ENCODE peak calls at places on chromosome 12, in four cellular contexts. One of them, this sample, is unnamed.

GRCh38 chr12:11726659-11727058 is 77.2 kb downstream of the ETV6 start:
- DNase-seq in right atrium auricular region: no peak
- DNase-seq in IMR-90: no peak
- DNase-seq in heart left ventricle: no peak
- DNase-seq in this sample: no peak

GRCh38 chr12:53577941-53578352 is 48.2 kb downstream of the ATF7 start:
- DNase-seq in right atrium auricular region: no peak
- DNase-seq in IMR-90: no peak
- DNase-seq in heart left ventricle: no peak
- DNase-seq in this sample: no peak

GRCh38 chr12:67484788-67485480 is 163.6 kb upstream of the DYRK2 start:
- DNase-seq in right atrium auricular region: no peak
- DNase-seq in IMR-90: no peak
- DNase-seq in heart left ventricle: no peak
- DNase-seq in this sample: no peak

GRCh38 chr12:38151991-38152700 is 164.4 kb upstream of the ALG10B start:
- DNase-seq in right atrium auricular region: peak; percentile 47
- DNase-seq in IMR-90: no peak
- DNase-seq in heart left ventricle: no peak
- DNase-seq in this sample: no peak

GRCh38 chr12:65464930-65465329 is 186.4 kb downstream of the MSRB3 start:
- DNase-seq in right atrium auricular region: no peak
- DNase-seq in IMR-90: peak; percentile 96
- DNase-seq in heart left ventricle: no peak
- DNase-seq in this sample: peak; percentile 18

GRCh38 chr12:117875652-117876491 is 92.9 kb downstream of the KSR2 start:
- DNase-seq in right atrium auricular region: no peak
- DNase-seq in IMR-90: peak; percentile 3
- DNase-seq in heart left ventricle: no peak
- DNase-seq in this sample: peak; percentile 39

GRCh38 chr12:30622509-30622908 is 73.2 kb downstream of the IPO8 start:
- DNase-seq in right atrium auricular region: no peak
- DNase-seq in IMR-90: peak; percentile 73
- DNase-seq in heart left ventricle: no peak
- DNase-seq in this sample: no peak

GRCh38 chr12:131783915-131784541 is 44.2 kb upstream of the MMP17 start:
- DNase-seq in right atrium auricular region: no peak
- DNase-seq in IMR-90: peak; percentile 86
- DNase-seq in heart left ventricle: no peak
- DNase-seq in this sample: no peak

GRCh38 chr12:130620281-130620680 is 95.8 kb downstream of the RIMBP2 start:
- DNase-seq in right atrium auricular region: no peak
- DNase-seq in IMR-90: no peak
- DNase-seq in heart left ventricle: no peak
- DNase-seq in this sample: no peak

GRCh38 chr12:59938190-59938962 is 342.5 kb downstream of the SLC16A7 start:
- DNase-seq in right atrium auricular region: no peak
- DNase-seq in IMR-90: no peak
- DNase-seq in heart left ventricle: no peak
- DNase-seq in this sample: no peak

GRCh38 chr12:112557954-112558630 is 139.3 kb downstream of the PTPN11 start:
- DNase-seq in right atrium auricular region: no peak
- DNase-seq in IMR-90: no peak
- DNase-seq in heart left ventricle: no peak
- DNase-seq in this sample: no peak

GRCh38 chr12:70638639-70639349 is 1.6 kb upstream of the PTPRB start:
- DNase-seq in right atrium auricular region: no peak
- DNase-seq in IMR-90: no peak
- DNase-seq in heart left ventricle: no peak
- DNase-seq in this sample: peak; percentile 54

GRCh38 chr12:112823582-112824149 is 32.1 kb downstream of the RPH3A start:
- DNase-seq in right atrium auricular region: no peak
- DNase-seq in IMR-90: no peak
- DNase-seq in heart left ventricle: no peak
- DNase-seq in this sample: no peak

GRCh38 chr12:64609543-64610091 is 678 bp upstream of the RASSF3 start:
- DNase-seq in right atrium auricular region: no peak
- DNase-seq in IMR-90: peak; percentile 20
- DNase-seq in heart left ventricle: no peak
- DNase-seq in this sample: peak; percentile 75

GRCh38 chr12:45268672-45269406 is 52.9 kb downstream of the ANO6 start:
- DNase-seq in right atrium auricular region: peak; percentile 88
- DNase-seq in IMR-90: peak; percentile 82
- DNase-seq in heart left ventricle: peak; percentile 87
- DNase-seq in this sample: peak; percentile 99

GRCh38 chr12:106774808-106775524 is 484 bp downstream of the RIC8B start:
- DNase-seq in right atrium auricular region: no peak
- DNase-seq in IMR-90: no peak
- DNase-seq in heart left ventricle: no peak
- DNase-seq in this sample: peak; percentile 16

GRCh38 chr12:27822076-27822712 is 42.2 kb upstream of the MANSC4 start:
- DNase-seq in right atrium auricular region: no peak
- DNase-seq in IMR-90: peak; percentile 97
- DNase-seq in heart left ventricle: no peak
- DNase-seq in this sample: peak; percentile 95

GRCh38 chr12:52631264-52631663 is 12.9 kb upstream of the KRT73 start:
- DNase-seq in right atrium auricular region: peak; percentile 28
- DNase-seq in IMR-90: no peak
- DNase-seq in heart left ventricle: no peak
- DNase-seq in this sample: no peak

GRCh38 chr12:42862055-42862454 is 272.5 kb upstream of the PRICKLE1 start:
- DNase-seq in right atrium auricular region: no peak
- DNase-seq in IMR-90: no peak
- DNase-seq in heart left ventricle: no peak
- DNase-seq in this sample: peak; percentile 7

GRCh38 chr12:69266045-69266635 is 26.8 kb downstream of the CPSF6 start:
- DNase-seq in right atrium auricular region: no peak
- DNase-seq in IMR-90: peak; percentile 86
- DNase-seq in heart left ventricle: no peak
- DNase-seq in this sample: peak; percentile 86

GRCh38 chr12:3646561-3647241 is 106.2 kb downstream of the CRACR2A start:
- DNase-seq in right atrium auricular region: no peak
- DNase-seq in IMR-90: no peak
- DNase-seq in heart left ventricle: no peak
- DNase-seq in this sample: peak; percentile 24

GRCh38 chr12:87382959-87383591 is 646.1 kb downstream of the C12orf50 start:
- DNase-seq in right atrium auricular region: no peak
- DNase-seq in IMR-90: no peak
- DNase-seq in heart left ventricle: no peak
- DNase-seq in this sample: no peak

GRCh38 chr12:79155703-79156102 is 291.1 kb downstream of the SYT1 start:
- DNase-seq in right atrium auricular region: no peak
- DNase-seq in IMR-90: peak; percentile 63
- DNase-seq in heart left ventricle: no peak
- DNase-seq in this sample: no peak

GRCh38 chr12:93314177-93314497 is 63.6 kb upstream of the NUDT4 start:
- DNase-seq in right atrium auricular region: no peak
- DNase-seq in IMR-90: no peak
- DNase-seq in heart left ventricle: no peak
- DNase-seq in this sample: no peak

GRCh38 chr12:102376251-102376747 is 104.1 kb downstream of the IGF1 start:
- DNase-seq in right atrium auricular region: peak; percentile 60
- DNase-seq in IMR-90: peak; percentile 48
- DNase-seq in heart left ventricle: no peak
- DNase-seq in this sample: no peak

GRCh38 chr12:49824886-49825285 is 3.3 kb downstream of the NCKAP5L start:
- DNase-seq in right atrium auricular region: peak; percentile 72
- DNase-seq in IMR-90: peak; percentile 83
- DNase-seq in heart left ventricle: no peak
- DNase-seq in this sample: peak; percentile 33

GRCh38 chr12:130114952-130115351 is 47.3 kb upstream of the FZD10 start:
- DNase-seq in right atrium auricular region: no peak
- DNase-seq in IMR-90: no peak
- DNase-seq in heart left ventricle: no peak
- DNase-seq in this sample: no peak

GRCh38 chr12:105992849-105993740 is 145.7 kb downstream of the NUAK1 start:
- DNase-seq in right atrium auricular region: no peak
- DNase-seq in IMR-90: peak; percentile 81
- DNase-seq in heart left ventricle: no peak
- DNase-seq in this sample: no peak

GRCh38 chr12:9367828-9368227 is 159.6 kb upstream of the PZP start:
- DNase-seq in right atrium auricular region: no peak
- DNase-seq in IMR-90: no peak
- DNase-seq in heart left ventricle: no peak
- DNase-seq in this sample: no peak

GRCh38 chr12:96046543-96047137 is 11.3 kb upstream of the LTA4H start:
- DNase-seq in right atrium auricular region: no peak
- DNase-seq in IMR-90: no peak
- DNase-seq in heart left ventricle: no peak
- DNase-seq in this sample: no peak

GRCh38 chr12:89593873-89594272 is 68.0 kb upstream of the POC1B start:
- DNase-seq in right atrium auricular region: no peak
- DNase-seq in IMR-90: no peak
- DNase-seq in heart left ventricle: no peak
- DNase-seq in this sample: no peak

GRCh38 chr12:54588892-54589291 is 433 bp upstream of the PPP1R1A start:
- DNase-seq in right atrium auricular region: no peak
- DNase-seq in IMR-90: no peak
- DNase-seq in heart left ventricle: no peak
- DNase-seq in this sample: no peak
- H3K4me3 ChIP-seq in right atrium auricular region: peak overlapping the region; percentile 58
- H3K4me3 ChIP-seq in IMR-90: no peak overlapping the region
- H3K4me3 ChIP-seq in heart left ventricle: peak overlapping the region; percentile 53
- H3K4me3 ChIP-seq in this sample: no peak overlapping the region

DNA sequence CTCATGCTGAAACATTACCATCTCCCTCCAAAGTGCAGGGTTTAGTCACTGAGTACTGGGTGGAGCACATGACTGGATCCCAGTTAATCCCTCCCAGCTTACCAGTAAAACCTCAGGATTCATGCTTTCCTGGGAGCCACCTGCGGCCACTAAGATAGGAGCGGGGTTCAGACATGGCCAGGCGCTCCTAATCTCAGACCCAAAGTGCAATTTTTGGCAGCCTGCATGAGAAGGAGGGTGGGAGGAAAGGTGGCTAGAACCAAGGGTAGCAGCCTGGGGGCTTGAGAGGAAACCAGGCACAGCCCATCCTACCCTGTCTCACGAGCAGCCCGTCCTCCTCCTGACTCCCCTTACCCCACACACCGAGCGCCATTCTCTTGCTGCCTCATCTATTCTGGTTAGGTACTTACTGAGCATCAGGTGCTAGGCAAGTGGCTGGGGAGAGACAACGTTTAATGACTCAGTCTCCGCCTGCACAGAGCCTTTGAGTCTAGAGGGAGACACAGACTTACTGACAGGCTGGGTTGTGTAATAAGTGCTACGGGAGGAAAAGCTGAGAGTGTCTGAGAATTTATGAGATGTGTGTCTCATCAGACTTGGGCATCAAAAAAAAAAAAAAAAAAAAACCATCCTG is 9.9 kb downstream of the GPRC5A start:
- DNase-seq in right atrium auricular region: peak; percentile 85
- DNase-seq in IMR-90: peak; percentile 94
- DNase-seq in heart left ventricle: no peak
- DNase-seq in this sample: peak; percentile 71
- H3K27ac ChIP-seq in right atrium auricular region: peak overlapping the region; percentile 72
- H3K27ac ChIP-seq in IMR-90: peak overlapping the region; percentile 40
- H3K27ac ChIP-seq in heart left ventricle: peak overlapping the region; percentile 32
- H3K27ac ChIP-seq in this sample: peak overlapping the region; percentile 79

DNA sequence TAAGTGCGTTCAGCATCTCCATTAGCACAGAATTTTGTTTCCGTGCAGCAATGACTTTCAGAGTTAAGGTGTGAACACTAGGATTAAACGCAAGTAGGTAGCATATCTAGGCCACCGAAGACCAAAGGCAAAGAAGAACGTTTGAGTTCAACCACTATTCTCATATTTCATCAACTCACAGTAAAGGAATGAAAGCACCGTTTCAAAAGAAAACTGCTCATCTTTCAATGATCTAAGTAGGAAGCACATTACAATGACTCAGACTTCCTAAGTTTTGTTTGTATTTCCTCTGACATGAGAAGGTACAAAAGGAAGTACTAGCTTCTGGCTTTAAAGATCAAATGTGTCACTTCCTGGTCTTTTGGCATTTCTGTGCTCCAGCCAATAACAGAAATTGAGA is 57.6 kb downstream of the ACADS start:
- DNase-seq in right atrium auricular region: no peak
- DNase-seq in IMR-90: peak; percentile 87
- DNase-seq in heart left ventricle: no peak
- DNase-seq in this sample: peak; percentile 87
- H3K4me3 ChIP-seq in right atrium auricular region: no peak overlapping the region
- H3K4me3 ChIP-seq in IMR-90: no peak overlapping the region
- H3K4me3 ChIP-seq in heart left ventricle: no peak overlapping the region
- H3K4me3 ChIP-seq in this sample: no peak overlapping the region

DNA sequence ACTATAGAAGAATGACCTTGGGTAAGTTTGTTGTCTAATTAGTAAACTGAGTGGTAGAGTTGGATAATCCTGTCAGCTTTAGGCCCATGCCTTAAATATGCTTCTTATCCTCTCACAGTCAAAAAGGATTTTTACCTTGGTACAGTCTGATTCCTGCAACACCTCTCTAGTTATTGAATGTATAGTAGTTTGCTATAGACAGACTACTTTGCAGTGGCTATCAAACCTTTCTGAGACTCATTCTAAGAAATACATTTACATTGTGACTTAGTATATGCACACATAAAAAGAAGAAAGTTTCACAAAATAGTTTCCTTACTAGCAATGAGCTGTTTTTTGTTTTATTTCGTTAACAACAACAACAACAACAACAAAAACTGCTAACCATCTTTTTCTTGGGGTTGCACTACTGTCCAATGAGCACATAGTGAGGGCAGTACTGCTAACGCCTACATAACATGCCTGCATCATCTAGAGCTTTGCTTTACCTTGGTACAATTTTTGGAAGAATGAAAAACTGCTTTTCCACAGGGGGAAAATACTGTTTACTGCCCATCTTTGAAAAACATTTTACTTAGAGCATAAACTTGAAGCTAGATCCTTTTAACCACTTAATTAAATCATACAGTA is 28.5 kb downstream of the WNK1 start:
- DNase-seq in right atrium auricular region: no peak
- DNase-seq in IMR-90: no peak
- DNase-seq in heart left ventricle: no peak
- DNase-seq in this sample: no peak
- H3K27ac ChIP-seq in right atrium auricular region: no peak overlapping the region
- H3K27ac ChIP-seq in IMR-90: no peak overlapping the region
- H3K27ac ChIP-seq in heart left ventricle: no peak overlapping the region
- H3K27ac ChIP-seq in this sample: no peak overlapping the region

DNA sequence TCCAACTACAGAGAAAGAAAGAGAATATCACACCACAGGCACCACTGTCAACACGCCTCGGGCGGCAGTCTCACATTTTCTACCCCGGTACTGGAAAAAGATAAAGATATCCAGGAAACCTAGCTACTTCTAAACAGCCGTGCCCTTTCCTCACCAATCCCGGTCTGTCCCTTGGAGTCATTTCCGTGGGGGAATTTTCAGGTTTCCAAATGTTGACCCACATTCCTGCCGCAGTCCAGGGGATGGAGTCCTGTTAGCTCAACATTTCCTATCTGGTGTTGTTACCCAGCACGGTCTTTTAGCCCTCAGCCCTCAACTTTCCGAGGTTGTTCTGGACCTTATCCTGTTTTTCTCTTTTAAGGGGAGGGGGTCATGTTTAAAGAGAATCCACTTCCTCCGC is 4.7 kb downstream of the SSH1 start:
- DNase-seq in right atrium auricular region: peak; percentile 70
- DNase-seq in IMR-90: peak; percentile 51
- DNase-seq in heart left ventricle: no peak
- DNase-seq in this sample: peak; percentile 99
- H3K4me3 ChIP-seq in right atrium auricular region: peak overlapping the region; percentile 22
- H3K4me3 ChIP-seq in IMR-90: no peak overlapping the region
- H3K4me3 ChIP-seq in heart left ventricle: peak overlapping the region; percentile 23
- H3K4me3 ChIP-seq in this sample: peak overlapping the region; percentile 74